ENCODE peak calls at places on chromosomes 5 and 9, in six cellular contexts. L is kidney epithelial cell, A is mammary epithelial cell, K is cardiac fibroblast, H is MM.1S, O is foreskin fibroblast. D is an unnamed sample.

GRCh38 chr9:92947268-92948031 is at the start of gene FGD3:
- DNase-seq in L (no peak), A (no peak), H (no peak), K (no peak), O (peak; percentile 6), D (no peak)

GRCh38 chr5:138336952-138337684 is 948 bp upstream of the FAM53C start:
- DNase-seq in L (no peak), K (peak; percentile 88), A (no peak), H (no peak), O (peak; percentile 65), D (peak; percentile 79)

GRCh38 chr9:69044226-69045219 is 9.0 kb downstream of the FXN start:
- DNase-seq in K (peak; percentile 41), L (no peak), H (peak; percentile 89), O (peak; percentile 61), A (peak; percentile 5), D (no peak)

GRCh38 chr9:15286288-15286834 is 20.7 kb downstream of the TTC39B start:
- DNase-seq in K (no peak), A (no peak), L (no peak), O (no peak), H (no peak), D (no peak)

GRCh38 chr9:30522486-30522885 is 1862.0 kb upstream of the ACO1 start:
- DNase-seq in L (no peak), K (no peak), H (no peak), O (no peak), A (no peak), D (no peak)

GRCh38 chr9:126348911-126349550 is 22.4 kb downstream of the MVB12B start:
- DNase-seq in K (no peak), L (no peak), A (no peak), H (no peak), O (no peak), D (no peak)

GRCh38 chr9:71754151-71754550 is 14.2 kb downstream of the CEMIP2 start:
- DNase-seq in L (no peak), H (no peak), K (no peak), A (no peak), O (no peak), D (no peak)

GRCh38 chr5:21145376-21145775 is 1157.4 kb upstream of the CDH18 start:
- DNase-seq in O (no peak), H (no peak), A (no peak), K (no peak), L (no peak), D (no peak)

GRCh38 chr5:69136296-69136695 is 30.7 kb upstream of the CCNB1 start:
- DNase-seq in H (no peak), K (no peak), L (no peak), A (no peak), O (no peak), D (no peak)

GRCh38 chr5:50580506-50580905 is 85.9 kb upstream of the PARP8 start:
- DNase-seq in H (no peak), A (peak; percentile 26), O (no peak), L (no peak), K (peak; percentile 20), D (no peak)

GRCh38 chr5:148653271-148653839 is 972 bp downstream of the HTR4 start:
- DNase-seq in O (no peak), K (no peak), H (no peak), L (no peak), A (no peak), D (no peak)

GRCh38 chr5:81768960-81769452 is 18.1 kb upstream of the SSBP2 start:
- DNase-seq in K (peak; percentile 96), A (peak; percentile 90), O (peak; percentile 78), H (peak; percentile 54), L (peak; percentile 82), D (no peak)

GRCh38 chr5:30981576-30981975 is 211.9 kb upstream of the CDH6 start:
- DNase-seq in H (no peak), O (no peak), A (no peak), L (no peak), K (no peak), D (no peak)

GRCh38 chr9:109903515-109904138 is 123.6 kb downstream of the PALM2AKAP2 start:
- DNase-seq in K (peak; percentile 91), O (peak; percentile 67), H (peak; percentile 84), A (peak; percentile 53), L (no peak), D (peak; percentile 88)

GRCh38 chr9:37984672-37985611 is 81.0 kb upstream of the SLC25A51 start:
- DNase-seq in L (no peak), A (no peak), H (no peak), K (peak; percentile 77), O (peak; percentile 53), D (peak; percentile 85)

GRCh38 chr5:91283899-91284298 is 99.2 kb downstream of the ARRDC3 start:
- DNase-seq in L (peak; percentile 57), H (no peak), O (peak; percentile 64), A (peak; percentile 28), K (peak; percentile 69), D (no peak)

GRCh38 chr9:130018260-130018659 is 24.7 kb downstream of the FNBP1 start:
- DNase-seq in H (no peak), A (no peak), K (peak; percentile 20), O (no peak), L (no peak), D (no peak)

GRCh38 chr9:120713257-120714087 is 798 bp downstream of the MEGF9 start:
- DNase-seq in O (no peak), H (peak; percentile 12), A (peak; percentile 17), L (no peak), K (no peak), D (no peak)

GRCh38 chr9:88303785-88304495 is 84.3 kb upstream of the SPIN1 start:
- DNase-seq in L (no peak), K (peak; percentile 34), H (no peak), A (peak; percentile 51), O (peak; percentile 8), D (no peak)

GRCh38 chr5:150544606-150545219 is 36.8 kb downstream of the NDST1 start:
- DNase-seq in O (peak; percentile 23), K (peak; percentile 68), H (peak; percentile 82), A (peak; percentile 44), L (no peak), D (peak; percentile 48)

GRCh38 chr9:113310538-113310937 is 7.4 kb upstream of the RNF183 start:
- DNase-seq in O (peak; percentile 12), A (no peak), H (no peak), K (no peak), L (no peak), D (no peak)
- H3K4me3 ChIP-seq in O (no peak overlapping the region), A (no peak overlapping the region), H (no peak overlapping the region), K (no peak overlapping the region), L (no peak overlapping the region), D (no peak overlapping the region)

DNA sequence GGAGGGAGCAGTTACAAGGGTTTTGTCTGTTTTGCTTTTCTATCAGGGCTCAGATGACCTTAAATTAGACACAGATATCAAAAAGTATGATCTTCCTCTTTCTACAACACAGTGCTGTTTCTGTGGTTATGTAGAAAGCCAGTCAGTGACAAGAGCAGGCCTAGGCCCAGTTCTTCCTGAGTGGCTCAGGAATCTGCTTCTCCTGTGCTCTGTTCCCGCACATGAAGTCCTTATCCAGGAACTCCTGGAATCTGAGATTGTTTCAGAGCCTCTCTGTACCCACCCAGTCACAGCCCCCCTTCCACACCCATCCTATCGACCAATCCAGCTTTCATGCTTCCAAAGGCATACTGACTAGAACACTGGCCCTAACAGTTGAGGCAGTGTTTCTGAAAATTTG is 40.4 kb upstream of the SMU1 start:
- DNase-seq in L (no peak), O (no peak), K (no peak), H (no peak), A (no peak), D (no peak)
- H3K4me3 ChIP-seq in L (no peak overlapping the region), O (no peak overlapping the region), K (no peak overlapping the region), H (no peak overlapping the region), A (no peak overlapping the region), D (no peak overlapping the region)

GRCh38 chr5:95630394-95630917 is 10.6 kb downstream of the GPR150 start:
- DNase-seq in O (no peak), H (no peak), L (no peak), K (no peak), A (no peak), D (no peak)

GRCh38 chr5:95628933-95629332 is 9.0 kb downstream of the GPR150 start:
- DNase-seq in O (no peak), L (no peak), H (no peak), K (no peak), A (no peak), D (no peak)

GRCh38 chr5:95628154-95628810 is 8.4 kb downstream of the GPR150 start:
- DNase-seq in L (no peak), K (no peak), A (no peak), O (no peak), H (no peak), D (no peak)

GRCh38 chr5:95631991-95632675 is 12.2 kb downstream of the GPR150 start:
- DNase-seq in H (peak; percentile 17), K (peak; percentile 92), L (peak; percentile 48), O (peak; percentile 63), A (peak; percentile 54), D (peak; percentile 63)

DNA sequence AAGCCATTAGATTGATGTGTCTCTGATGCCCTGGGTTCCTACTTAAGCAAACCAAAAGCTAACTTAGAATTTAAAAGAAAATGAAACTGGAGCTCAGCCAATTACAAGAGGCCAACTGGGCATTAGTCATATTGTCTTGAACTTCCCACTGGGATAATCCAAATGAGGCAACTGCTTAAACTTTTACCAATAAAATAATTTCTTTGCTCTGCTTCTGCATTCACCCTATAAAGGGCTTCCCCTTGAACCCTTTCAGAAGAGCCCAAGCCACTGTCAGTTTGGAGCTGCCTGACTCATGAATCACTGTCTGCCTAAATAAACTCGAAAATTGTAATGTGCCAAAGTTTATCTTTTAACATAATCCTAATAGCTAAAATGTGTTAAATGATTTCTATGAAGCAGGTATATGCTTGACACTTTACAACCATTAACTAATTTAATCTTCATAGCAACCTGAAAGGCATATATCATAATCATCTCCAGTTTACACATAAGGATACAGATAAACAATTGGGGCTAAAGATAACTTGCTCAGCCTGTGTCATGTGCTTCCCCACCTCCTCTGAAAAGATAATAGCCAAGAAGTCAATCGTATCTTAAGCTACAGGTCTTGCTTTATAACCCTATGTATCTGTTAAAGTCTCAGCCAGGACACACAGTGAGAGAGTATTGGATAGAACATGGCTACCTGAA is 11.5 kb downstream of the GPR150 start:
- DNase-seq in O (peak; percentile 71), A (peak; percentile 64), L (peak; percentile 37), H (no peak), K (peak; percentile 89), D (no peak)
- H3K4me3 ChIP-seq in O (no peak overlapping the region), A (no peak overlapping the region), L (no peak overlapping the region), H (no peak overlapping the region), K (no peak overlapping the region), D (no peak overlapping the region)

GRCh38 chr5:77845273-77845646 is 69.1 kb upstream of the TBCA start:
- DNase-seq in K (no peak), O (no peak), H (no peak), L (no peak), A (no peak), D (no peak)
- H3K4me3 ChIP-seq in K (no peak overlapping the region), O (no peak overlapping the region), H (no peak overlapping the region), L (no peak overlapping the region), A (no peak overlapping the region), D (no peak overlapping the region)